ENCODE peak calls at places on chromosomes 12 and 14, in five cellular contexts. One of them, this sample, is unnamed.
A peak's percentile ranks its signal among the peaks of the same experiment; 100 is the strongest.

GRCh38 chr14:23895480-23895879 is 58.1 kb upstream of the DHRS4 start:
- DNase-seq in heart right ventricle: no peak
- DNase-seq in omental fat pad: no peak
- DNase-seq in neural progenitor cell: no peak
- DNase-seq in B cell: no peak
- DNase-seq in this sample: no peak

GRCh38 chr12:120571299-120571698 is 9.9 kb downstream of the POP5 start:
- DNase-seq in heart right ventricle: no peak
- DNase-seq in omental fat pad: no peak
- DNase-seq in neural progenitor cell: no peak
- DNase-seq in B cell: no peak
- DNase-seq in this sample: no peak

GRCh38 chr14:23443411-23443812 is 8.0 kb upstream of the MYH7 start:
- DNase-seq in heart right ventricle: peak; percentile 74
- DNase-seq in omental fat pad: no peak
- DNase-seq in neural progenitor cell: peak; percentile 77
- DNase-seq in B cell: no peak
- DNase-seq in this sample: no peak

GRCh38 chr14:23984891-23985607 is 3.7 kb upstream of the DHRS4L2 start:
- DNase-seq in heart right ventricle: no peak
- DNase-seq in omental fat pad: no peak
- DNase-seq in neural progenitor cell: no peak
- DNase-seq in B cell: no peak
- DNase-seq in this sample: no peak

GRCh38 chr12:4821000-4821399 is 88.7 kb upstream of the KCNA1 start:
- DNase-seq in heart right ventricle: no peak
- DNase-seq in omental fat pad: no peak
- DNase-seq in neural progenitor cell: no peak
- DNase-seq in B cell: no peak
- DNase-seq in this sample: no peak

GRCh38 chr14:64541261-64541970 is 875 bp downstream of the HSPA2 start:
- DNase-seq in heart right ventricle: peak; percentile 11
- DNase-seq in omental fat pad: no peak
- DNase-seq in neural progenitor cell: no peak
- DNase-seq in B cell: peak; percentile 44
- DNase-seq in this sample: no peak

GRCh38 chr14:76810953-76811400 is 1.7 kb downstream of the ANGEL1 start:
- DNase-seq in heart right ventricle: no peak
- DNase-seq in omental fat pad: no peak
- DNase-seq in neural progenitor cell: peak; percentile 31
- DNase-seq in B cell: peak; percentile 22
- DNase-seq in this sample: peak; percentile 50

GRCh38 chr12:79676579-79676978 is 14.2 kb downstream of the PAWR start:
- DNase-seq in heart right ventricle: no peak
- DNase-seq in omental fat pad: no peak
- DNase-seq in neural progenitor cell: no peak
- DNase-seq in B cell: no peak
- DNase-seq in this sample: no peak

GRCh38 chr14:100250732-100251465 is 12.0 kb downstream of the YY1 start:
- DNase-seq in heart right ventricle: no peak
- DNase-seq in omental fat pad: no peak
- DNase-seq in neural progenitor cell: no peak
- DNase-seq in B cell: no peak
- DNase-seq in this sample: no peak

GRCh38 chr12:69685810-69686209 is 13.3 kb downstream of the BEST3 start:
- DNase-seq in heart right ventricle: no peak
- DNase-seq in omental fat pad: no peak
- DNase-seq in neural progenitor cell: no peak
- DNase-seq in B cell: no peak
- DNase-seq in this sample: no peak

GRCh38 chr12:51871918-51872688 is 15.8 kb upstream of the ANKRD33 start:
- DNase-seq in heart right ventricle: no peak
- DNase-seq in omental fat pad: no peak
- DNase-seq in neural progenitor cell: peak; percentile 28
- DNase-seq in B cell: no peak
- DNase-seq in this sample: no peak

GRCh38 chr14:26204954-26205479 is 392.8 kb downstream of the NOVA1 start:
- DNase-seq in heart right ventricle: peak; percentile 5
- DNase-seq in omental fat pad: no peak
- DNase-seq in neural progenitor cell: peak; percentile 80
- DNase-seq in B cell: no peak
- DNase-seq in this sample: no peak

GRCh38 chr12:25424186-25424854 is 128.8 kb downstream of the LMNTD1 start:
- DNase-seq in heart right ventricle: no peak
- DNase-seq in omental fat pad: no peak
- DNase-seq in neural progenitor cell: no peak
- DNase-seq in B cell: no peak
- DNase-seq in this sample: no peak

GRCh38 chr14:35385042-35385839 is 19.3 kb downstream of the NFKBIA start:
- DNase-seq in heart right ventricle: peak; percentile 88
- DNase-seq in omental fat pad: no peak
- DNase-seq in neural progenitor cell: peak; percentile 25
- DNase-seq in B cell: no peak
- DNase-seq in this sample: no peak

GRCh38 chr14:37778135-37778943 is 182.9 kb downstream of the TTC6 start:
- DNase-seq in heart right ventricle: no peak
- DNase-seq in omental fat pad: no peak
- DNase-seq in neural progenitor cell: no peak
- DNase-seq in B cell: no peak
- DNase-seq in this sample: no peak

GRCh38 chr12:92502417-92503028 is 200.3 kb upstream of the PLEKHG7 start:
- DNase-seq in heart right ventricle: no peak
- DNase-seq in omental fat pad: no peak
- DNase-seq in neural progenitor cell: no peak
- DNase-seq in B cell: peak; percentile 46
- DNase-seq in this sample: peak; percentile 12

GRCh38 chr12:5022465-5023061 is 21.1 kb upstream of the KCNA5 start:
- DNase-seq in heart right ventricle: peak; percentile 33
- DNase-seq in omental fat pad: no peak
- DNase-seq in neural progenitor cell: peak; percentile 79
- DNase-seq in B cell: peak; percentile 81
- DNase-seq in this sample: peak; percentile 85

GRCh38 chr12:6372403-6373003 is 2.9 kb downstream of the SCNN1A start:
- DNase-seq in heart right ventricle: no peak
- DNase-seq in omental fat pad: peak; percentile 18
- DNase-seq in neural progenitor cell: peak; percentile 35
- DNase-seq in B cell: no peak
- DNase-seq in this sample: no peak

GRCh38 chr14:104460920-104461651 is 118.5 kb upstream of the C14orf180 start:
- DNase-seq in heart right ventricle: peak; percentile 20
- DNase-seq in omental fat pad: no peak
- DNase-seq in neural progenitor cell: peak; percentile 73
- DNase-seq in B cell: no peak
- DNase-seq in this sample: no peak

GRCh38 chr12:106953352-106954260 is 2.1 kb upstream of the TMEM263 start:
- DNase-seq in heart right ventricle: no peak
- DNase-seq in omental fat pad: no peak
- DNase-seq in neural progenitor cell: no peak
- DNase-seq in B cell: no peak
- DNase-seq in this sample: no peak

GRCh38 chr12:106955377-106956047 is at the start of gene TMEM263:
- DNase-seq in heart right ventricle: peak; percentile 95
- DNase-seq in omental fat pad: peak; percentile 54
- DNase-seq in neural progenitor cell: peak; percentile 97
- DNase-seq in B cell: peak; percentile 94
- DNase-seq in this sample: peak; percentile 99

GRCh38 chr12:106954462-106955376 is 988 bp upstream of the TMEM263 start:
- DNase-seq in heart right ventricle: peak; percentile 39
- DNase-seq in omental fat pad: no peak
- DNase-seq in neural progenitor cell: peak; percentile 25
- DNase-seq in B cell: peak; percentile 33
- DNase-seq in this sample: no peak

GRCh38 chr12:106957617-106958016 is 1.9 kb downstream of the TMEM263 start:
- DNase-seq in heart right ventricle: no peak
- DNase-seq in omental fat pad: no peak
- DNase-seq in neural progenitor cell: no peak
- DNase-seq in B cell: no peak
- DNase-seq in this sample: no peak

GRCh38 chr12:106956048-106956935 is 585 bp downstream of the TMEM263 start:
- DNase-seq in heart right ventricle: peak; percentile 68
- DNase-seq in omental fat pad: peak; percentile 34
- DNase-seq in neural progenitor cell: peak; percentile 62
- DNase-seq in B cell: peak; percentile 69
- DNase-seq in this sample: peak; percentile 76
- TF ChIP-seq CTCF in heart right ventricle: no peak
- TF ChIP-seq CTCF in omental fat pad: no peak
- TF ChIP-seq CTCF in neural progenitor cell: peak; percentile 50
- TF ChIP-seq CTCF in B cell: peak; percentile 13
- TF ChIP-seq CTCF in this sample: no peak

GRCh38 chr14:102189858-102190257 is 50.2 kb downstream of the WDR20 start:
- DNase-seq in heart right ventricle: no peak
- DNase-seq in omental fat pad: no peak
- DNase-seq in neural progenitor cell: no peak
- DNase-seq in B cell: no peak
- DNase-seq in this sample: no peak

GRCh38 chr14:102185360-102185759 is 45.7 kb downstream of the WDR20 start:
- DNase-seq in heart right ventricle: no peak
- DNase-seq in omental fat pad: no peak
- DNase-seq in neural progenitor cell: no peak
- DNase-seq in B cell: no peak
- DNase-seq in this sample: no peak

GRCh38 chr14:102187044-102187443 is 47.3 kb downstream of the WDR20 start:
- DNase-seq in heart right ventricle: no peak
- DNase-seq in omental fat pad: no peak
- DNase-seq in neural progenitor cell: no peak
- DNase-seq in B cell: no peak
- DNase-seq in this sample: no peak

GRCh38 chr14:102187583-102188001 is 47.9 kb downstream of the WDR20 start:
- DNase-seq in heart right ventricle: no peak
- DNase-seq in omental fat pad: no peak
- DNase-seq in neural progenitor cell: no peak
- DNase-seq in B cell: no peak
- DNase-seq in this sample: no peak

DNA sequence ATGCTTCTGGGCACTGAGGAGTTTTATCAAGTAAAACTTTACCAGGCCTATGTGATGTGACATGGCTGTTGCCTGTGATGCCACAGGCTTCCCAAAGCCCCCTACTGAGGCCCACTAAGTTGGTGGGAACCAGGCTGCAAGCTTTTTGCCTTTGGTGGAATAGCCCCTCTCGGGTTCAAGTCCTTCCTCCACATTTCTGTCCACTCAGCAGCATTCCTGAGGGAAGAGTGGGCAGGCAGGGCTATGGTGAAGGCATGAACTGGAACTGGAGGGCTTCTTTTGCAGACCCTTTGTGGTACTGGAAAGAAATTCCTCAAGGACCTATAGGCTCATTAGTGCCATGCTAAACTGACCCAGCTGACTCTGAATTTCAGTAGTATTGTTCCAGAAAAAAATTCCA is 48.5 kb downstream of the WDR20 start:
- DNase-seq in heart right ventricle: no peak
- DNase-seq in omental fat pad: no peak
- DNase-seq in neural progenitor cell: no peak
- DNase-seq in B cell: no peak
- DNase-seq in this sample: no peak
- TF ChIP-seq CTCF in heart right ventricle: no peak
- TF ChIP-seq CTCF in omental fat pad: no peak
- TF ChIP-seq CTCF in neural progenitor cell: no peak
- TF ChIP-seq CTCF in B cell: no peak
- TF ChIP-seq CTCF in this sample: no peak

DNA sequence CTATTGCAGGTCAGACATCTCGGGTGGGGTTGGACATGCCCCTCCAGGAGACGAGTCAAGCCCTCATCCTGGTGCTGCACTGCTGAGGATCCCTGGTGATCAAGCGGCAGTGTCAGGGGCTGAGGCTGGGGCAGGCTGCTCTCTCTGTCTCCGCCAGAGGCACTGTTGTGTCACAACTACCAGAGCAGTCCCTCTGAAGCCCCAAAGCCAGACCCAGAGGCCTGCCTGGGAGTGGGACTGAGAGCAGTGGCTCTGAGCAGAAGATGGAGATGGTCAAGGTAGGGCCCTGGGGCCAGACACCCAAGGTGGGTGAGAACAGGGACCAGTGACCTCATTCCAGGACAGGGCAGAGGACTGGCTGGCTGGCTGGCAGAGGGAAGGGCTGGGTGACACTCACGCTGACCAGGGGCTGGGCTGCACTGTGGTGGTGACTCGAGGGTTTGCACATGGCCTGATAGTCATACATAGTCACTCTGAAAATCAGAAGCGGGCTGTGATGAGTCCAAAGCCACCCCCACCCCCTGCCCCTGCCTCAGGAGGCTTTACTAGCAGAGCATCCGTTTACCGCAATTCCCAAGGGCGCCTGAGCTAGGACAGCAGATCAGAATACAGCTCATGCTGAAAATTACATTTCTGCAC is 19.6 kb upstream of the LRTM2 start:
- DNase-seq in heart right ventricle: no peak
- DNase-seq in omental fat pad: peak; percentile 20
- DNase-seq in neural progenitor cell: peak; percentile 71
- DNase-seq in B cell: peak; percentile 42
- DNase-seq in this sample: peak; percentile 74
- TF ChIP-seq CTCF in heart right ventricle: no peak
- TF ChIP-seq CTCF in omental fat pad: no peak
- TF ChIP-seq CTCF in neural progenitor cell: peak; percentile 53
- TF ChIP-seq CTCF in B cell: peak; percentile 74
- TF ChIP-seq CTCF in this sample: peak; percentile 52

DNA sequence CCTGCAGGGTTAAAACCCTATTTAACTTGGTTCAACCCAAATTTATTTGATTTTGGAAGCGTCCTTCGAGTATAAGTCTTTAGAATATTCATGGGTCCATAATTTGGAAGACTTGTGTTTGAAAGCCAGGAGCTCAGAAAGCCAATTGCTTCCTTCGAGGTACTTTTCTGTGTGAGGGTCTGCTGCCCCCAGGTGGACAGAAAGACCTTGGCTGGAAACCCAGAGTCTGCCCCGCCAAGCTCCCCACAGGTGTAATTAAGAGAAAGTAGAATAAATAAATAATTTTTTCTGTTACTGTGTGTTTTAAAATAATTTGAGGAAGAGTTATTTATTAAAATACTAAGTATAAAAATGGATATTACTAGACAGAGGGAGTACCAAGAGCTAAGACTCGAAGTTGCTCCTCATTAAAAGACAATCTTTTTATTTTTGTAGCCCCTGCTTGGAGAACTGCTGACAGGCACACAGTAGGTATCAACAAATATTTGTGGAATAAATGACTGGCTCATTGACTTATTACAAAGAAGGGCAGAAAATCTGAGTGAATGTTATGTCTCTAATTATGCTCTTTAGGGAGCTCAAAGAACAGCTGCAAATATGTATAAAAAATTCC is 105.8 kb downstream of the PAH start:
- DNase-seq in heart right ventricle: no peak
- DNase-seq in omental fat pad: no peak
- DNase-seq in neural progenitor cell: peak; percentile 70
- DNase-seq in B cell: peak; percentile 29
- DNase-seq in this sample: peak; percentile 26
- TF ChIP-seq CTCF in heart right ventricle: peak; percentile 28
- TF ChIP-seq CTCF in omental fat pad: no peak
- TF ChIP-seq CTCF in neural progenitor cell: peak; percentile 86
- TF ChIP-seq CTCF in B cell: peak; percentile 57
- TF ChIP-seq CTCF in this sample: peak; percentile 36

DNA sequence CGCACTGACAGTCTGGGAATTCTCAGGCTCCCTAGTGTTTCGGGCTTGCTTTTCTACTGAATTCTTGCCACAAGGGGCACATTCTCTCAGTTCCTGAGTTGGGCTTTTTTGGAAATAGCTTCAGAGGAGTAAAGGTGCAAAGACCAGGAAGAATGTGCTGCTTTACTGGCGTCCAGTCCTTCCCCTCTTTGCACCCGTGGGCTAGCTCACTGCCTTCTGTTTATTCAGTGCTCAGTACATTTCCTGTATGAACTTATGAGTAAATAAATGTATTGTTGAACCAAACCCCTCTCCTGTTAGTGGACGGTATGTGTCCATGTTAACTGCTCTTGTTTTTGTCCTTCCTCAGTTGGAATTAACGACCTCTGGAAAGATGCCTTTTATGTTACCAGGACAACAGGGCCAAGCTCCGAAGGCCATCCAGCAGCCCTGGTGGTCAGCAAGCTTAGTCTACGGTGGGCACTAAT is 24.0 kb downstream of the GSG1 start:
- DNase-seq in heart right ventricle: no peak
- DNase-seq in omental fat pad: no peak
- DNase-seq in neural progenitor cell: peak; percentile 58
- DNase-seq in B cell: no peak
- DNase-seq in this sample: no peak
- TF ChIP-seq CTCF in heart right ventricle: no peak
- TF ChIP-seq CTCF in omental fat pad: no peak
- TF ChIP-seq CTCF in neural progenitor cell: peak; percentile 58
- TF ChIP-seq CTCF in B cell: no peak
- TF ChIP-seq CTCF in this sample: no peak